ENCODE peak calls at places on chromosomes 1 and 21, in eight cellular contexts. J is mesenchymal stem cell, F is GM23248, B is BE2C, N is suprapubic skin, Z is upper lobe of right lung, H is transverse colon, M is ovary. P is an unnamed sample. For H3K4me1, H3K27me3 and H3K9me3, the result is how much of the 10 kb centered on the place peaks cover.

GRCh38 chr1:57986432-57986831 is 560.1 kb downstream of the OMA1 start:
- DNase-seq in B (no peak), M (no peak), N (no peak), F (no peak), Z (no peak), H (no peak), J (no peak), P (no peak)

GRCh38 chr1:159921700-159922498 is 3.4 kb downstream of the TAGLN2 start:
- DNase-seq in N (no peak), F (peak), Z (peak), H (peak), J (peak), B (peak), M (no peak), P (peak)

GRCh38 chr1:244318512-244318911 is 133.2 kb downstream of the ADSS2 start:
- DNase-seq in M (no peak), Z (no peak), B (no peak), J (no peak), N (no peak), H (no peak), F (no peak), P (no peak)

GRCh38 chr21:31732891-31733520 is 1.1 kb upstream of the SCAF4 start:
- DNase-seq in Z (no peak), B (peak), F (peak), N (no peak), M (no peak), J (no peak), H (peak), P (no peak)

GRCh38 chr1:226181996-226182714 is 4.4 kb downstream of the ACBD3 start:
- DNase-seq in B (peak), M (peak), J (peak), Z (peak), N (no peak), H (peak), F (peak), P (peak)

GRCh38 chr1:17539526-17540254 is at the start of gene ARHGEF10L:
- DNase-seq in J (peak), M (peak), F (peak), Z (peak), B (peak), H (no peak), N (no peak), P (peak)

GRCh38 chr1:162840256-162840839 is 20.6 kb downstream of the CCDC190 start:
- DNase-seq in N (no peak), B (no peak), H (no peak), J (peak), F (no peak), Z (no peak), M (no peak), P (no peak)

GRCh38 chr1:64505232-64505943 is 35.5 kb downstream of the CACHD1 start:
- DNase-seq in F (no peak), Z (peak), B (peak), J (no peak), N (peak), H (peak), M (peak), P (peak)

DNA sequence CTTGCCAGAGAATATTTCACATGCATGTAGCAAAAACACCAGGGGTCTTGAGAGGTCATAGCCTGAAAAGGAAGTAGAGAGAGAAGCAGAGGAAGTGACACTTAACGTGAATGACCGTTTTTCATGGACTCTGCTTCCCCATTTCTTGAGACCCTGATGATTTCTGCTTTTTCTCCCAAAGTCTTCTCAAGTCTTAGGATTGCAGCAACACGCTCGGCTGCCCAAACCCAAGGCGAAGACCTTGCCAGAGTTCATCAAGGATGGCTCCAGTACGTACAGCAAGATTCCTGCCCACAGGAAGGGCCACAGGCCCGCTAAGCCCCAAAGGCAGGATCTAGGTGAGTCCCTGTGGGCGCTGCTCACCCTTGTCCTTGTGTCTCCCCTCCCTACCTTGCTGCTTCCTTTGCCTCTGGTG is 12.8 kb downstream of the THEMIS2 start:
- DNase-seq in N (no peak), M (no peak), J (no peak), B (no peak), H (no peak), F (no peak), Z (peak), P (no peak)
- H3K4me1 ChIP-seq in N (under half), M (under half), J (under half), B (under half), H (under half), F (under half), Z (under half), P (under half)

GRCh38 chr1:202709276-202710041 is 795 bp downstream of the SYT2 start:
- DNase-seq in M (no peak), N (no peak), Z (no peak), J (no peak), H (no peak), F (no peak), B (peak), P (no peak)
- H3K27me3 ChIP-seq in M (under half), N (half or more), Z (half or more), J (half or more), H (half or more), F (half or more), B (under half), P (under half)

GRCh38 chr21:24160528-24160927 is 1446.8 kb downstream of the MRPL39 start:
- DNase-seq in J (no peak), H (no peak), M (no peak), B (no peak), N (no peak), Z (no peak), F (no peak), P (no peak)
- H3K9me3 ChIP-seq in J (under half), H (under half), M (under half), B (under half), N (under half), Z (under half), F (under half), P (under half)

GRCh38 chr1:10721381-10722321 is 74.8 kb downstream of the CASZ1 start:
- DNase-seq in Z (no peak), H (no peak), M (no peak), N (no peak), F (no peak), B (no peak), J (no peak), P (peak)

GRCh38 chr1:10723317-10723716 is 73.1 kb downstream of the CASZ1 start:
- DNase-seq in M (no peak), H (no peak), N (no peak), J (no peak), Z (no peak), B (no peak), F (no peak), P (no peak)

GRCh38 chr1:10724052-10724494 is 72.4 kb downstream of the CASZ1 start:
- DNase-seq in B (no peak), J (no peak), H (peak), N (no peak), M (no peak), F (peak), Z (peak), P (peak)

GRCh38 chr1:10724511-10724910 is 71.9 kb downstream of the CASZ1 start:
- DNase-seq in B (no peak), F (no peak), M (no peak), J (no peak), Z (no peak), N (no peak), H (no peak), P (peak)

DNA sequence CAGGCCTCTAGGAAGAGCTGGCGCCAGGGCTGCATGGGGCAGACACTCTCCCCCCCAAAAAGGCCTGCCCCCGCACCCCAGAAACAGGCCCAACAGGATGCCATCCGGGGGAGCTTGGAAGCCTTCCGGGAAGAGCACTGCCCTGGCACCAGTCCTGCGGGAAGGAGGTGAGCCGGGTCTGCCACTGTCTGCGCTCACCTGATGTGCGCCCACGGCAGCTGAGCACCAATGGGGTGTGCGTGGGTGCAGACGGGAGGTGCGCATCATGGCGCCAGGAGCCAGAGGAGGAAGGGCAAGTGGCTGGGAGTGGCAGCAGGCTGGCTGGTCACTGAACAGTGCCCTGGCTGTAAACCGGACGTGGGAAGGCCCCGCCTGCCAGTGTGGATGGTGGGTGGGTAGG is 73.6 kb downstream of the CASZ1 start:
- DNase-seq in M (no peak), B (no peak), F (no peak), J (no peak), N (no peak), Z (no peak), H (no peak), P (no peak)
- H3K4me1 ChIP-seq in M (under half), B (under half), F (under half), J (under half), N (half or more), Z (under half), H (under half), P (under half)

DNA sequence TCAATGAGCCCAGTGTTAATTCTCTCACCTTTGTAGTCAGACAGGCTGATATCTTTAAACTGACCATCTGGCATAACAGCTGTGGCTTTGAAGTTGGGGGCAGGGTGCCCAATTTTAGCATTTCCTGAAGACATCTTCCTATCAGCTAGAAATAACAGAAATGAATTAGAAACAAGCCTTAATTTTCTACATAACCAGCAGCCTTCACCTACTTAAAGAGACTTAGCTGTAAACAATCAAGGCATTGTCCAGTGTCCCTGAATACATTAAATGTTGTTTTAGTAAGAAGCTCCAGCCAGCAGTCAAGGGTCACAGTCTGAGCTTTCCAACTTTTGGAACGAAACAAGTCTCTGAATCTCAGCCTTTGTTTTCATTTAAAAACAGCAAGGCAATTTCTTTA is 2.8 kb downstream of the PRDX1 start:
- DNase-seq in H (peak), Z (no peak), B (no peak), J (no peak), M (no peak), F (no peak), N (no peak), P (no peak)
- H3K27me3 ChIP-seq in H (under half), Z (under half), B (under half), J (under half), M (under half), F (under half), N (under half), P (under half)

GRCh38 chr1:247103777-247104591 is at the start of gene ZNF669:
- DNase-seq in F (peak), H (peak), N (peak), B (peak), Z (peak), M (peak), J (peak), P (peak)

GRCh38 chr1:247105966-247106365 is 1.8 kb upstream of the ZNF669 start:
- DNase-seq in J (no peak), F (no peak), N (no peak), Z (no peak), B (no peak), M (no peak), H (no peak), P (no peak)

GRCh38 chr1:247100676-247101279 is 3.4 kb downstream of the ZNF669 start:
- DNase-seq in J (no peak), N (no peak), M (no peak), F (no peak), H (no peak), B (no peak), Z (no peak), P (no peak)

GRCh38 chr1:247104965-247105364 is 809 bp upstream of the ZNF669 start:
- DNase-seq in J (no peak), Z (no peak), M (no peak), N (no peak), B (no peak), F (peak), H (no peak), P (no peak)

DNA sequence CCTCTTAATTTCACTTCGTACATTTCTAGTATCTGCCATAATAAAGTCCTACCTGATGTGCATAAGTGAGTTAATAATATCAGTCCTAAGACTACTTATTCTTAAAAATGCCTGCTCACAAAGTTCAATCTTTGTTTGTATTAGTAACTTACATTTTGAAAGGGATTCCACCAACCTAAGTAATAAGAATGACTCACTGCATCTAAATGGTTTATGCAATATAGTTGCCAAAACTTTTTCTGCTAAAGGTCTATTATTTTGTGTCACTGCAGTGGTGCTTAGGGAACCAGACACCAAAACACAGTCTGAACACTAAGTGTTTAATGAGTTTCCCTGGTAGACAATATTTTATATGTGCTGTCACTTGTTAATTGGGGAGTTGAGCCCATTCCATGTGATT is 1.8 kb downstream of the ZNF669 start:
- DNase-seq in H (no peak), M (no peak), Z (no peak), F (peak), B (no peak), N (no peak), J (peak), P (no peak)
- H3K9me3 ChIP-seq in H (under half), M (under half), Z (under half), F (under half), B (under half), N (under half), J (under half), P (under half)

DNA sequence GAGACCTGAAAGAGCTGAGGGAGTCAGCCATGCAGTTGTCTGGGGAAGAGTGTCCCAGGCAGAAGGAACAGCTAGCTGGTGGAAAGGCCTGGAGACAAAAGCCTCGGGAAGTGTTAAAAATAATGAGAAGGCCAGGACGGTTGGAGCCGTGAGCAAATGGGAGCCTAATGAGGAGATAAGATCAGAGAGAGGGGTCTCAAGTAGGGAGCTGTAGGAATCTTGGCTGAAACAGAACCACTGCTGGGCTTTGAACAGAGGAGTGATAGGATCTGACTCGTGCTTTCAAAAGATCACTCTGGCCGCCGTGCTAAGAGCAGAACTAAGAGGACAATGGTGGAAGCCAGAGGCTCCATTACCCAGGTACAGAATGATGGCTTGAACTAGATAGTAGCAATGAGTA is 1.9 kb upstream of the FOXJ3 start:
- DNase-seq in B (no peak), J (no peak), Z (no peak), F (no peak), H (no peak), M (no peak), N (no peak), P (no peak)
- H3K4me1 ChIP-seq in B (under half), J (under half), Z (under half), F (under half), H (under half), M (under half), N (under half), P (under half)

GRCh38 chr1:93818570-93818959 is 60.4 kb downstream of the DNTTIP2 start:
- DNase-seq in J (no peak), M (no peak), B (no peak), F (no peak), H (no peak), Z (no peak), N (no peak), P (no peak)

GRCh38 chr1:93817819-93818569 is 61.0 kb downstream of the DNTTIP2 start:
- DNase-seq in M (no peak), H (no peak), J (peak), N (no peak), B (no peak), Z (no peak), F (no peak), P (no peak)

GRCh38 chr1:93821412-93822144 is 57.4 kb downstream of the DNTTIP2 start:
- DNase-seq in Z (no peak), H (no peak), M (no peak), B (no peak), F (peak), N (no peak), J (peak), P (no peak)

GRCh38 chr1:93822710-93823425 is 56.1 kb downstream of the DNTTIP2 start:
- DNase-seq in J (peak), Z (no peak), N (no peak), B (no peak), H (no peak), M (no peak), F (peak), P (no peak)

GRCh38 chr1:93820554-93821411 is 58.2 kb downstream of the DNTTIP2 start:
- DNase-seq in F (no peak), M (no peak), J (no peak), N (no peak), Z (no peak), H (no peak), B (no peak), P (no peak)
- H3K27me3 ChIP-seq in F (under half), M (under half), J (under half), N (under half), Z (under half), H (under half), B (under half), P (under half)

GRCh38 chr1:2941040-2941439 is 80.2 kb upstream of the ACTRT2 start:
- DNase-seq in H (no peak), J (no peak), B (no peak), N (no peak), F (no peak), M (no peak), Z (no peak), P (no peak)

GRCh38 chr1:2941907-2942306 is 79.4 kb upstream of the ACTRT2 start:
- DNase-seq in F (no peak), N (no peak), J (no peak), B (no peak), M (no peak), Z (peak), H (no peak), P (peak)

GRCh38 chr1:2942410-2942809 is 78.9 kb upstream of the ACTRT2 start:
- DNase-seq in J (no peak), F (no peak), N (no peak), H (no peak), B (no peak), M (no peak), Z (peak), P (peak)

GRCh38 chr1:2939041-2939552 is 82.2 kb upstream of the ACTRT2 start:
- DNase-seq in Z (no peak), B (no peak), N (no peak), J (no peak), H (no peak), F (no peak), M (no peak), P (no peak)

DNA sequence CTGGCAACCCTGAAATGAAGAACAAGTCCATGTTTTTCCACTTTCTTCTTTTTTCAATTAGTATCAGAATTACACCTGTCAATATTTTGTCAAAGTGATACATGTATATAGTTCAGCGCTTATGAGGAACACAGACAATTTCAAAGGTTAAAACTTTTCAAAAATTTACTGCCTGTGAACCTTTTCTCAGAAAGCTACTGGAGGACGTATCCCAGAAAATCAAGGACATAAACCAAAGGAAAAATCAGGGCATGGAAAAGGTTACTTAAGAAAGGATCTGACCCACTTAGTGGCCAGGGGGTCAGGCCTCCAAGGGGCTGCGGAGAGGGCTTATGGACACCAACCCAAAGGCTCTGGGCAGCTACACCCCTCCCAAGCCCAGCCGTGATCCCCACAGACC is 81.1 kb upstream of the ACTRT2 start:
- DNase-seq in Z (no peak), M (no peak), B (no peak), F (no peak), N (no peak), H (no peak), J (no peak), P (peak)
- H3K9me3 ChIP-seq in Z (under half), M (under half), B (under half), F (under half), N (under half), H (under half), J (under half), P (under half)